ENCODE peak calls at places on chromosome 21, in nine cellular contexts. One of them, this sample, is unnamed.

GRCh38 chr21:27001526-27001925 is 34.6 kb upstream of the ADAMTS5 start:
- DNase-seq in GM10248: no peak
- DNase-seq in GDM1: no peak
- DNase-seq in SJCRH30: no peak
- DNase-seq in choroid plexus epithelial cell: no peak
- DNase-seq in stomach: no peak
- DNase-seq in CD8-positive, alpha-beta memory T cell: no peak
- DNase-seq in WTC11: no peak
- DNase-seq in iPS-NIHi11: no peak
- DNase-seq in this sample: no peak

GRCh38 chr21:31446206-31446900 is 102.3 kb upstream of the TIAM1 start:
- DNase-seq in GM10248: no peak
- DNase-seq in GDM1: no peak
- DNase-seq in SJCRH30: no peak
- DNase-seq in choroid plexus epithelial cell: no peak
- DNase-seq in stomach: no peak
- DNase-seq in CD8-positive, alpha-beta memory T cell: peak
- DNase-seq in WTC11: no peak
- DNase-seq in iPS-NIHi11: no peak
- DNase-seq in this sample: no peak

GRCh38 chr21:20272791-20273362 is 725.3 kb upstream of the NCAM2 start:
- DNase-seq in GM10248: no peak
- DNase-seq in GDM1: peak
- DNase-seq in SJCRH30: no peak
- DNase-seq in choroid plexus epithelial cell: no peak
- DNase-seq in stomach: no peak
- DNase-seq in CD8-positive, alpha-beta memory T cell: no peak
- DNase-seq in WTC11: peak
- DNase-seq in iPS-NIHi11: no peak
- DNase-seq in this sample: no peak

GRCh38 chr21:15506086-15506485 is 223.7 kb upstream of the USP25 start:
- DNase-seq in GM10248: no peak
- DNase-seq in GDM1: no peak
- DNase-seq in SJCRH30: no peak
- DNase-seq in choroid plexus epithelial cell: no peak
- DNase-seq in stomach: no peak
- DNase-seq in CD8-positive, alpha-beta memory T cell: no peak
- DNase-seq in WTC11: no peak
- DNase-seq in iPS-NIHi11: no peak
- DNase-seq in this sample: no peak

GRCh38 chr21:30227128-30227527 is 11.2 kb upstream of the CLDN8 start:
- DNase-seq in GM10248: no peak
- DNase-seq in GDM1: no peak
- DNase-seq in SJCRH30: no peak
- DNase-seq in choroid plexus epithelial cell: no peak
- DNase-seq in stomach: no peak
- DNase-seq in CD8-positive, alpha-beta memory T cell: no peak
- DNase-seq in WTC11: no peak
- DNase-seq in iPS-NIHi11: no peak
- DNase-seq in this sample: no peak

GRCh38 chr21:32184485-32184884 is 94.4 kb downstream of the MIS18A start:
- DNase-seq in GM10248: no peak
- DNase-seq in GDM1: no peak
- DNase-seq in SJCRH30: peak
- DNase-seq in choroid plexus epithelial cell: no peak
- DNase-seq in stomach: no peak
- DNase-seq in CD8-positive, alpha-beta memory T cell: no peak
- DNase-seq in WTC11: no peak
- DNase-seq in iPS-NIHi11: no peak
- DNase-seq in this sample: no peak

GRCh38 chr21:35027558-35028450 is 21.3 kb downstream of the RUNX1 start:
- DNase-seq in GM10248: no peak
- DNase-seq in GDM1: peak
- DNase-seq in SJCRH30: no peak
- DNase-seq in choroid plexus epithelial cell: no peak
- DNase-seq in stomach: no peak
- DNase-seq in CD8-positive, alpha-beta memory T cell: no peak
- DNase-seq in WTC11: no peak
- DNase-seq in iPS-NIHi11: no peak
- DNase-seq in this sample: no peak

GRCh38 chr21:15928686-15929085 is 198.9 kb downstream of the USP25 start:
- DNase-seq in GM10248: no peak
- DNase-seq in GDM1: no peak
- DNase-seq in SJCRH30: no peak
- DNase-seq in choroid plexus epithelial cell: no peak
- DNase-seq in stomach: no peak
- DNase-seq in CD8-positive, alpha-beta memory T cell: no peak
- DNase-seq in WTC11: no peak
- DNase-seq in iPS-NIHi11: no peak
- DNase-seq in this sample: no peak

GRCh38 chr21:35857082-35857481 is 203.2 kb downstream of the SETD4 start:
- DNase-seq in GM10248: no peak
- DNase-seq in GDM1: no peak
- DNase-seq in SJCRH30: no peak
- DNase-seq in choroid plexus epithelial cell: no peak
- DNase-seq in stomach: no peak
- DNase-seq in CD8-positive, alpha-beta memory T cell: no peak
- DNase-seq in WTC11: no peak
- DNase-seq in iPS-NIHi11: no peak
- DNase-seq in this sample: no peak

GRCh38 chr21:24590261-24590660 is 1017.0 kb downstream of the MRPL39 start:
- DNase-seq in GM10248: no peak
- DNase-seq in GDM1: no peak
- DNase-seq in SJCRH30: no peak
- DNase-seq in choroid plexus epithelial cell: no peak
- DNase-seq in stomach: no peak
- DNase-seq in CD8-positive, alpha-beta memory T cell: no peak
- DNase-seq in WTC11: no peak
- DNase-seq in iPS-NIHi11: no peak
- DNase-seq in this sample: no peak

GRCh38 chr21:29725025-29725736 is 214.6 kb downstream of the GRIK1 start:
- DNase-seq in GM10248: no peak
- DNase-seq in GDM1: no peak
- DNase-seq in SJCRH30: no peak
- DNase-seq in choroid plexus epithelial cell: no peak
- DNase-seq in stomach: no peak
- DNase-seq in CD8-positive, alpha-beta memory T cell: no peak
- DNase-seq in WTC11: no peak
- DNase-seq in iPS-NIHi11: no peak
- DNase-seq in this sample: no peak

GRCh38 chr21:36848875-36849274 is 117.6 kb downstream of the HLCS start:
- DNase-seq in GM10248: no peak
- DNase-seq in GDM1: no peak
- DNase-seq in SJCRH30: no peak
- DNase-seq in choroid plexus epithelial cell: no peak
- DNase-seq in stomach: no peak
- DNase-seq in CD8-positive, alpha-beta memory T cell: no peak
- DNase-seq in WTC11: no peak
- DNase-seq in iPS-NIHi11: no peak
- DNase-seq in this sample: no peak

GRCh38 chr21:25080706-25081495 is 526.4 kb downstream of the MRPL39 start:
- DNase-seq in GM10248: no peak
- DNase-seq in GDM1: no peak
- DNase-seq in SJCRH30: no peak
- DNase-seq in choroid plexus epithelial cell: no peak
- DNase-seq in stomach: no peak
- DNase-seq in CD8-positive, alpha-beta memory T cell: no peak
- DNase-seq in WTC11: no peak
- DNase-seq in iPS-NIHi11: no peak
- DNase-seq in this sample: no peak

GRCh38 chr21:43598416-43599120 is 60.7 kb downstream of the HSF2BP start:
- DNase-seq in GM10248: no peak
- DNase-seq in GDM1: no peak
- DNase-seq in SJCRH30: no peak
- DNase-seq in choroid plexus epithelial cell: peak
- DNase-seq in stomach: no peak
- DNase-seq in CD8-positive, alpha-beta memory T cell: no peak
- DNase-seq in WTC11: no peak
- DNase-seq in iPS-NIHi11: no peak
- DNase-seq in this sample: no peak

GRCh38 chr21:16419188-16419874 is 689.5 kb downstream of the USP25 start:
- DNase-seq in GM10248: no peak
- DNase-seq in GDM1: no peak
- DNase-seq in SJCRH30: peak
- DNase-seq in choroid plexus epithelial cell: peak
- DNase-seq in stomach: peak
- DNase-seq in CD8-positive, alpha-beta memory T cell: no peak
- DNase-seq in WTC11: no peak
- DNase-seq in iPS-NIHi11: peak
- DNase-seq in this sample: no peak

GRCh38 chr21:43210454-43211084 is 41.8 kb downstream of the CRYAA start:
- DNase-seq in GM10248: no peak
- DNase-seq in GDM1: no peak
- DNase-seq in SJCRH30: no peak
- DNase-seq in choroid plexus epithelial cell: no peak
- DNase-seq in stomach: no peak
- DNase-seq in CD8-positive, alpha-beta memory T cell: no peak
- DNase-seq in WTC11: peak
- DNase-seq in iPS-NIHi11: no peak
- DNase-seq in this sample: peak

GRCh38 chr21:46361937-46362336 is 38.0 kb downstream of the PCNT start:
- DNase-seq in GM10248: no peak
- DNase-seq in GDM1: no peak
- DNase-seq in SJCRH30: no peak
- DNase-seq in choroid plexus epithelial cell: peak
- DNase-seq in stomach: no peak
- DNase-seq in CD8-positive, alpha-beta memory T cell: no peak
- DNase-seq in WTC11: no peak
- DNase-seq in iPS-NIHi11: no peak
- DNase-seq in this sample: no peak

GRCh38 chr21:38322551-38322950 is 65.8 kb downstream of the KCNJ15 start:
- DNase-seq in GM10248: no peak
- DNase-seq in GDM1: no peak
- DNase-seq in SJCRH30: no peak
- DNase-seq in choroid plexus epithelial cell: no peak
- DNase-seq in stomach: no peak
- DNase-seq in CD8-positive, alpha-beta memory T cell: no peak
- DNase-seq in WTC11: no peak
- DNase-seq in iPS-NIHi11: no peak
- DNase-seq in this sample: no peak

GRCh38 chr21:39097981-39098380 is 85.3 kb downstream of the PSMG1 start:
- DNase-seq in GM10248: no peak
- DNase-seq in GDM1: no peak
- DNase-seq in SJCRH30: no peak
- DNase-seq in choroid plexus epithelial cell: no peak
- DNase-seq in stomach: no peak
- DNase-seq in CD8-positive, alpha-beta memory T cell: no peak
- DNase-seq in WTC11: no peak
- DNase-seq in iPS-NIHi11: no peak
- DNase-seq in this sample: no peak

GRCh38 chr21:26849428-26850115 is 4.4 kb upstream of the ADAMTS1 start:
- DNase-seq in GM10248: no peak
- DNase-seq in GDM1: no peak
- DNase-seq in SJCRH30: peak
- DNase-seq in choroid plexus epithelial cell: peak
- DNase-seq in stomach: no peak
- DNase-seq in CD8-positive, alpha-beta memory T cell: no peak
- DNase-seq in WTC11: no peak
- DNase-seq in iPS-NIHi11: no peak
- DNase-seq in this sample: no peak

GRCh38 chr21:43961382-43961909 is 50.7 kb upstream of the TRAPPC10 start:
- DNase-seq in GM10248: no peak
- DNase-seq in GDM1: no peak
- DNase-seq in SJCRH30: no peak
- DNase-seq in choroid plexus epithelial cell: no peak
- DNase-seq in stomach: no peak
- DNase-seq in CD8-positive, alpha-beta memory T cell: no peak
- DNase-seq in WTC11: no peak
- DNase-seq in iPS-NIHi11: no peak
- DNase-seq in this sample: no peak

GRCh38 chr21:44517175-44517899 is 22.7 kb downstream of the KRTAP10-1 start:
- DNase-seq in GM10248: no peak
- DNase-seq in GDM1: no peak
- DNase-seq in SJCRH30: peak
- DNase-seq in choroid plexus epithelial cell: peak
- DNase-seq in stomach: peak
- DNase-seq in CD8-positive, alpha-beta memory T cell: no peak
- DNase-seq in WTC11: peak
- DNase-seq in iPS-NIHi11: peak
- DNase-seq in this sample: no peak

GRCh38 chr21:38839683-38840286 is 34.1 kb downstream of the ETS2 start:
- DNase-seq in GM10248: no peak
- DNase-seq in GDM1: no peak
- DNase-seq in SJCRH30: no peak
- DNase-seq in choroid plexus epithelial cell: peak
- DNase-seq in stomach: no peak
- DNase-seq in CD8-positive, alpha-beta memory T cell: no peak
- DNase-seq in WTC11: no peak
- DNase-seq in iPS-NIHi11: no peak
- DNase-seq in this sample: no peak

GRCh38 chr21:28226563-28226962 is 766.1 kb downstream of the LTN1 start:
- DNase-seq in GM10248: no peak
- DNase-seq in GDM1: no peak
- DNase-seq in SJCRH30: no peak
- DNase-seq in choroid plexus epithelial cell: no peak
- DNase-seq in stomach: no peak
- DNase-seq in CD8-positive, alpha-beta memory T cell: no peak
- DNase-seq in WTC11: no peak
- DNase-seq in iPS-NIHi11: no peak
- DNase-seq in this sample: no peak

GRCh38 chr21:45923146-45923545 is 58.4 kb upstream of the COL6A1 start:
- DNase-seq in GM10248: no peak
- DNase-seq in GDM1: peak
- DNase-seq in SJCRH30: peak
- DNase-seq in choroid plexus epithelial cell: peak
- DNase-seq in stomach: peak
- DNase-seq in CD8-positive, alpha-beta memory T cell: peak
- DNase-seq in WTC11: peak
- DNase-seq in iPS-NIHi11: peak
- DNase-seq in this sample: no peak

GRCh38 chr21:45378258-45378966 is 26.6 kb upstream of the COL18A1 start:
- DNase-seq in GM10248: no peak
- DNase-seq in GDM1: no peak
- DNase-seq in SJCRH30: peak
- DNase-seq in choroid plexus epithelial cell: peak
- DNase-seq in stomach: no peak
- DNase-seq in CD8-positive, alpha-beta memory T cell: no peak
- DNase-seq in WTC11: peak
- DNase-seq in iPS-NIHi11: peak
- DNase-seq in this sample: no peak

GRCh38 chr21:19522384-19522783 is 1118.8 kb upstream of the TMPRSS15 start:
- DNase-seq in GM10248: no peak
- DNase-seq in GDM1: no peak
- DNase-seq in SJCRH30: no peak
- DNase-seq in choroid plexus epithelial cell: no peak
- DNase-seq in stomach: no peak
- DNase-seq in CD8-positive, alpha-beta memory T cell: no peak
- DNase-seq in WTC11: no peak
- DNase-seq in iPS-NIHi11: no peak
- DNase-seq in this sample: no peak

This sample was measured in mesothelial cell of epicardium.